ENCODE peak calls at places on chromosome 3, in seven cellular contexts. D, R, J, C, N, U and W are unnamed samples.

GRCh38 chr3:94101860-94102259 is 39.0 kb downstream of the NSUN3 start:
- DNase-seq in D (no peak), R (no peak), J (no peak), C (no peak), N (no peak), U (no peak), W (no peak)

GRCh38 chr3:73469331-73469730 is 155.4 kb downstream of the PDZRN3 start:
- DNase-seq in D (no peak), R (no peak), J (no peak), C (no peak), N (no peak), U (no peak), W (no peak)

GRCh38 chr3:158447408-158447807 is 123.6 kb upstream of the MLF1 start:
- DNase-seq in D (no peak), R (no peak), J (no peak), C (no peak), N (no peak), U (no peak), W (no peak)

GRCh38 chr3:107512108-107512507 is 10.7 kb upstream of the BBX start:
- DNase-seq in D (no peak), R (no peak), J (no peak), C (no peak), N (no peak), U (no peak), W (no peak)

GRCh38 chr3:100289339-100289738 is 28.5 kb downstream of the TBC1D23 start:
- DNase-seq in D (no peak), R (no peak), J (no peak), C (no peak), N (no peak), U (peak), W (no peak)

GRCh38 chr3:181709537-181710279 is 2.0 kb upstream of the SOX2 start:
- DNase-seq in D (peak), R (peak), J (peak), C (no peak), N (peak), U (peak), W (no peak)

GRCh38 chr3:127817331-127817821 is 4.9 kb downstream of the MGLL start:
- DNase-seq in D (no peak), R (peak), J (no peak), C (no peak), N (no peak), U (no peak), W (no peak)

GRCh38 chr3:79414035-79414434 is 353.8 kb downstream of the ROBO1 start:
- DNase-seq in D (no peak), R (no peak), J (no peak), C (no peak), N (no peak), U (no peak), W (no peak)

GRCh38 chr3:174439621-174440349 is 419.3 kb upstream of the NAALADL2 start:
- DNase-seq in D (peak), R (peak), J (peak), C (peak), N (peak), U (peak), W (no peak)

GRCh38 chr3:77038928-77039605 is 832 bp upstream of the ROBO2 start:
- DNase-seq in D (peak), R (no peak), J (no peak), C (no peak), N (no peak), U (peak), W (no peak)

GRCh38 chr3:65785065-65785645 is 253.6 kb downstream of the MAGI1 start:
- DNase-seq in D (no peak), R (no peak), J (no peak), C (peak), N (no peak), U (peak), W (no peak)

GRCh38 chr3:79653242-79653830 is 114.5 kb downstream of the ROBO1 start:
- DNase-seq in D (no peak), R (no peak), J (no peak), C (no peak), N (no peak), U (no peak), W (no peak)

GRCh38 chr3:21718161-21718765 is 32.7 kb downstream of the ZNF385D start:
- DNase-seq in D (no peak), R (no peak), J (no peak), C (no peak), N (no peak), U (no peak), W (no peak)

GRCh38 chr3:14299767-14300166 is 102.6 kb upstream of the SLC6A6 start:
- DNase-seq in D (no peak), R (no peak), J (no peak), C (no peak), N (no peak), U (no peak), W (no peak)

GRCh38 chr3:35338186-35338585 is 301.1 kb upstream of the ARPP21 start:
- DNase-seq in D (no peak), R (no peak), J (no peak), C (no peak), N (no peak), U (no peak), W (no peak)

GRCh38 chr3:10983219-10983916 is 9.2 kb upstream of the SLC6A1 start:
- DNase-seq in D (no peak), R (peak), J (peak), C (peak), N (no peak), U (peak), W (no peak)

GRCh38 chr3:127288921-127289645 is 1.2 kb upstream of the PRR20G start:
- DNase-seq in D (no peak), R (no peak), J (no peak), C (no peak), N (no peak), U (no peak), W (peak)

GRCh38 chr3:190382082-190382481 is 5.9 kb upstream of the CLDN16 start:
- DNase-seq in D (no peak), R (no peak), J (no peak), C (no peak), N (no peak), U (no peak), W (no peak)

GRCh38 chr3:196159952-196160804 is 51.0 kb downstream of the ZDHHC19 start:
- DNase-seq in D (no peak), R (peak), J (peak), C (no peak), N (no peak), U (peak), W (no peak)
- TF ChIP-seq POLR2A in D (no peak), R (no peak), J (no peak), C (no peak), N (no peak), U (no peak), W (no peak)

DNA sequence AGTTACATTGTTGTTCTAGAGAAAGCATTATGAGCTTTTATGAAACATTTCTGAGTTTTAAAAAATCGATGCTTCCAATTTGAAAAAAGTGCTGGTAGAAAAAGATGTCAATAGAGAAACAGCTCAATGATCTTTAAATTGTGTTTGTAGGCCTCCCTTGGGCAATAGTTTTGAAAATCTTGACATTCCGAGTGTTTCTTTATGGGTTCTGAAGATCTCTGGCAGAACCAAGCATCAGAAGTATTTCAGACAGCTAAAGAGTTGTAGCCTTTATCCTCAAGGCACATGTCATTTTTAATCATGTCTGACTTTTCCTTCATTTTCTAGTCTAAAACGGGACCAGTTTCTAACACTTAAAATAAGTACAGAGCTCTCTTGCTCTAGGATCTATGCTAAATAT is 188.1 kb upstream of the CBLB start:
- DNase-seq in D (no peak), R (no peak), J (no peak), C (no peak), N (no peak), U (no peak), W (no peak)
- TF ChIP-seq EP300 in D (no peak), R (no peak), J (no peak), C (no peak), N (no peak), U (no peak), W (no peak)

GRCh38 chr3:3109407-3110298 is 521 bp downstream of the IL5RA start:
- DNase-seq in D (no peak), R (no peak), J (no peak), C (no peak), N (no peak), U (peak), W (peak)
- TF ChIP-seq POLR2A in D (no peak), R (no peak), J (no peak), C (no peak), N (no peak), U (no peak), W (no peak)

GRCh38 chr3:12268050-12268449 is 20.8 kb upstream of the PPARG start:
- DNase-seq in D (no peak), R (no peak), J (no peak), C (no peak), N (no peak), U (no peak), W (no peak)
- TF ChIP-seq EP300 in D (no peak), R (no peak), J (no peak), C (no peak), N (no peak), U (no peak), W (no peak)

DNA sequence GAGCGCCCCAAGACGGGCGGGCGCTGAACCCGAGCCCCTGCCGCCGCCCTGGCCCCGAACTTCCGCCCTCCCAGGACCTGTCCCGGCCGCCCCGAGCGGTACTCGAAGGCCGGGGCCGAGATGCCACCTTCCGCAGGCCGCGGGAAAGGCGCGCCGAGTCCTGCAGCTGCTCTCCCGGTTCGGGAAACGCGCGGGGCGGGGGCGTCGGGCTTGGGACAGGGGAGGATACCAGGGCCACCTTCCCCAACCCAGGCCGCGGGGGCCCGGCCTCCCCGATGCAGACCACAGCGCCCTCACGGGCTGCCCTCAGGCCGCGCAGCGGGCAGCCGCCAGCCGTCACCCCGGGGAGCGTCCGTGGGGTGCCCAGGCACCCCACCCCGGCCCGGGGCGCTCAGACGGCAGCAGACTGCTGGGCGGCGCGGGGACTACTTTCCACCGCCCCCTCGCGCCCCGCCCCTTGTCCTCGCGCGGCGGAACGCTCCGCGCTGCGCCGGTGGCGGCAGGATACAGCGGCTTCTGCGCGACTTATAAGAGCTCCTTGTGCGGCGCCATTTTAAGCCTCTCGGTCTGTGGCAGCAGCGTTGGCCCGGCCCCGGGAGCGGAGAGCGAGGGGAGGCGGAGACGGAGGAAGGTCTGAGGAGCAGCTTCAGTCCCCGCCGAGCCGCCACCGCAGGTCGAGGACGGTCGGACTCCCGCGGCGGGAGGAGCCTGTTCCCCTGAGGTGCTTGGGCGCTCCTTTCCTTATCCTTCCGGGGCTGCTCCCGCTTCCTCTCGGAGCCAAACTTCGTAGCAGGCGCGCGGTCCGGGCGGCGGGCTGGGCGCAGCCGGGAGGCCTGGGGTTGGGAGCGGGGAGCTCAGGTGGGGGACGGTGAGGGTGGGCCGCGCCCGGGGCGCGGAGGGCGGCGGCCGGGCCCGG is at the start of gene CTNNB1:
- DNase-seq in D (peak), R (peak), J (peak), C (peak), N (peak), U (peak), W (peak)
- TF ChIP-seq POLR2A in D (peak), R (peak), J (peak), C (peak), N (peak), U (peak), W (peak)